ENCODE peak calls at places on chromosomes 16 and 17, in seven cellular contexts. L, W, T, I, R, M and Z are unnamed samples.

GRCh38 chr16:89536371-89536770 is 24.1 kb upstream of the RPL13 start:
- DNase-seq in L (peak), W (no peak), T (no peak), I (no peak), R (no peak), M (no peak), Z (no peak)

GRCh38 chr17:9979463-9979995 is 74.5 kb upstream of the RCVRN start:
- DNase-seq in L (no peak), W (no peak), T (no peak), I (no peak), R (no peak), M (no peak), Z (no peak)

GRCh38 chr17:43438626-43439529 is 40.1 kb downstream of the ARL4D start:
- DNase-seq in L (no peak), W (no peak), T (no peak), I (no peak), R (no peak), M (no peak), Z (no peak)

GRCh38 chr16:50137268-50137667 is 15.8 kb upstream of the TENT4B start:
- DNase-seq in L (no peak), W (no peak), T (no peak), I (no peak), R (no peak), M (no peak), Z (no peak)

GRCh38 chr17:39822051-39822450 is 42.1 kb downstream of the IKZF3 start:
- DNase-seq in L (no peak), W (no peak), T (no peak), I (no peak), R (no peak), M (no peak), Z (no peak)

GRCh38 chr16:75306102-75306762 is 54.8 kb upstream of the BCAR1 start:
- DNase-seq in L (peak), W (no peak), T (peak), I (no peak), R (peak), M (peak), Z (no peak)

GRCh38 chr16:58128181-58128631 is 975 bp downstream of the CFAP20 start:
- DNase-seq in L (no peak), W (no peak), T (no peak), I (no peak), R (peak), M (no peak), Z (no peak)

GRCh38 chr16:1987198-1987597 is 2.6 kb upstream of the SYNGR3 start:
- DNase-seq in L (no peak), W (no peak), T (no peak), I (no peak), R (no peak), M (no peak), Z (no peak)

GRCh38 chr16:17261197-17261858 is 209.4 kb downstream of the XYLT1 start:
- DNase-seq in L (peak), W (no peak), T (no peak), I (peak), R (no peak), M (no peak), Z (no peak)

GRCh38 chr17:17732892-17733670 is 51.8 kb downstream of the RAI1 start:
- DNase-seq in L (no peak), W (no peak), T (peak), I (no peak), R (no peak), M (no peak), Z (no peak)

GRCh38 chr17:57032343-57032742 is 52.7 kb upstream of the AKAP1 start:
- DNase-seq in L (peak), W (no peak), T (peak), I (no peak), R (no peak), M (no peak), Z (no peak)

GRCh38 chr17:67605259-67605912 is 112.3 kb upstream of the NOL11 start:
- DNase-seq in L (no peak), W (no peak), T (peak), I (no peak), R (no peak), M (no peak), Z (no peak)

GRCh38 chr17:9285602-9286001 is 264.3 kb downstream of the NTN1 start:
- DNase-seq in L (no peak), W (no peak), T (no peak), I (no peak), R (no peak), M (no peak), Z (no peak)

GRCh38 chr16:84086357-84086756 is 30.4 kb downstream of the MBTPS1 start:
- DNase-seq in L (no peak), W (no peak), T (no peak), I (no peak), R (no peak), M (no peak), Z (no peak)

GRCh38 chr17:29070795-29071194 is 27.9 kb downstream of the PIPOX start:
- DNase-seq in L (no peak), W (no peak), T (no peak), I (no peak), R (no peak), M (no peak), Z (no peak)

GRCh38 chr17:2083613-2084128 is 28.8 kb downstream of the HIC1 start:
- DNase-seq in L (peak), W (no peak), T (no peak), I (no peak), R (peak), M (no peak), Z (no peak)

GRCh38 chr17:32746280-32746679 is 130.6 kb downstream of the MYO1D start:
- DNase-seq in L (no peak), W (no peak), T (no peak), I (no peak), R (no peak), M (no peak), Z (no peak)

GRCh38 chr16:75298252-75298651 is 46.8 kb upstream of the BCAR1 start:
- DNase-seq in L (no peak), W (no peak), T (no peak), I (no peak), R (no peak), M (no peak), Z (no peak)

GRCh38 chr17:9475259-9475658 is 100.4 kb downstream of the STX8 start:
- DNase-seq in L (no peak), W (no peak), T (no peak), I (no peak), R (no peak), M (no peak), Z (no peak)

GRCh38 chr16:88691924-88692560 is 5.7 kb upstream of the SNAI3 start:
- DNase-seq in L (peak), W (peak), T (no peak), I (no peak), R (no peak), M (no peak), Z (no peak)

GRCh38 chr17:64778367-64779290 is 116.5 kb upstream of the SMURF2 start:
- DNase-seq in L (peak), W (peak), T (peak), I (no peak), R (no peak), M (no peak), Z (no peak)

GRCh38 chr17:32609085-32609484 is 122.3 kb downstream of the CDK5R1 start:
- DNase-seq in L (peak), W (peak), T (peak), I (peak), R (peak), M (peak), Z (no peak)

GRCh38 chr17:81097943-81098308 is 63.0 kb downstream of the BAIAP2 start:
- DNase-seq in L (peak), W (no peak), T (no peak), I (no peak), R (peak), M (peak), Z (no peak)

GRCh38 chr17:72031219-72031906 is 89.5 kb upstream of the SOX9 start:
- DNase-seq in L (no peak), W (no peak), T (no peak), I (no peak), R (no peak), M (no peak), Z (no peak)

GRCh38 chr17:9244066-9245052 is 223.0 kb downstream of the NTN1 start:
- DNase-seq in L (peak), W (no peak), T (peak), I (no peak), R (no peak), M (no peak), Z (no peak)

GRCh38 chr16:72664122-72664479 is 383.8 kb downstream of the ZFHX3 start:
- DNase-seq in L (no peak), W (no peak), T (no peak), I (no peak), R (no peak), M (no peak), Z (no peak)

GRCh38 chr16:72658888-72659717 is 388.8 kb downstream of the ZFHX3 start:
- DNase-seq in L (no peak), W (no peak), T (no peak), I (no peak), R (no peak), M (no peak), Z (no peak)

GRCh38 chr16:72666267-72666666 is 381.7 kb downstream of the ZFHX3 start:
- DNase-seq in L (no peak), W (no peak), T (no peak), I (no peak), R (no peak), M (no peak), Z (no peak)

DNA sequence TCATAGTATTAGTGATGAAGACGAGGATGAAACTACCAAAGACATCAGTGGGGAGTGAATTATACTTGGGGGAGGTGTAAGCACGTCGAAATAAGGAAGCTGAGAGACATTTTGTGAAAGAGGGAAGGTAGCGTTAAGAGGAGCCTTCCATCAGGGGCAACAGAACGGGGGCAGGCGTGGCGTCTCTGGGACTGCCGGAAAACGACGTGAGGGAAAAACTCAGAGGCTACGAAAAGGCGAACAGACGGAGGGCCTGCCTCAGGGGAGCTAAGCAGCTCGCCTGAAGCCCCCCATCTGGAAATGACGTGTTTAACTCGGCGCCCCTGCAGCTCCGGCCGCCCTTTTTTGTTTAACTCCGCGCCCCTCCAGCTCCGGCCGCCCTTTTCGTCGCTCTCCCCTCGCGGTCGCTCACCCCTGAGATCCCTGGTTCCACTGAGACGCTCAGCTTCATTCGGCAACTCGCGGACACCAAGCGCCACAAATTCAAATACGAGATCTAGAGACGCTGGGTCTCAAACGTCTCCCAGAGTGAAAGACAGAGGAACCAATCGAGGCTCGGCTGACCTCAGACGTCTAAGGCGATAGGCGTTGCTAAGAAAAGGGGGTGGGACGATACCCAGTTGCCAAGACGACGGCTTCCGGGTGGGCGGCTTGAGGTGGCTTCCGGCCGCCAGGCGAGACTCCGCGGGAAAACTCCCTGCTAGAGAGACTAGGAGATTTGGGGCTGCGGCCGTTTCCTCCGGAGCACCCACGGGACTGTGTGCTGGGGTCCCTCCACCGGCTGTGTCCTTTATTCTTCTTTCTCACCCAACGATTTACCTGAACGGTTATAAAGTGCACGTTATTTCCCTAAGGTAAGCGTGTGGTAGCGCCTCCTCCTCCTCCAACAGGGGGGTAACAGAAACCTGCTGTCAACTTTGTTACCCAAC is 383.2 kb downstream of the ZFHX3 start:
- DNase-seq in L (peak), W (peak), T (peak), I (peak), R (peak), M (peak), Z (no peak)
- TF ChIP-seq POLR2A in L (peak), W (no peak), T (no peak), I (peak), R (peak), M (peak), Z (no peak)

GRCh38 chr16:28213396-28213795 is 1.6 kb upstream of the XPO6 start:
- DNase-seq in L (no peak), W (no peak), T (no peak), I (no peak), R (no peak), M (no peak), Z (no peak)

GRCh38 chr16:28210264-28210663 is 1.5 kb downstream of the XPO6 start:
- DNase-seq in L (no peak), W (no peak), T (no peak), I (no peak), R (no peak), M (no peak), Z (no peak)

GRCh38 chr16:28212532-28212873 is 738 bp upstream of the XPO6 start:
- DNase-seq in L (no peak), W (no peak), T (no peak), I (no peak), R (no peak), M (peak), Z (no peak)

GRCh38 chr16:28210979-28211505 is 723 bp downstream of the XPO6 start:
- DNase-seq in L (peak), W (peak), T (peak), I (peak), R (peak), M (no peak), Z (no peak)

GRCh38 chr16:28211758-28212531 is at the start of gene XPO6:
- DNase-seq in L (peak), W (peak), T (peak), I (peak), R (peak), M (peak), Z (peak)
- TF ChIP-seq POLR2AphosphoS5 in L (no peak), W (peak), T (peak), I (no peak), R (peak), M (peak), Z (peak)

GRCh38 chr17:75826561-75827290 is 17.5 kb downstream of the UNC13D start:
- DNase-seq in L (no peak), W (peak), T (no peak), I (no peak), R (peak), M (no peak), Z (no peak)
- TF ChIP-seq POLR2A in L (no peak), W (no peak), T (no peak), I (no peak), R (no peak), M (no peak), Z (no peak)

DNA sequence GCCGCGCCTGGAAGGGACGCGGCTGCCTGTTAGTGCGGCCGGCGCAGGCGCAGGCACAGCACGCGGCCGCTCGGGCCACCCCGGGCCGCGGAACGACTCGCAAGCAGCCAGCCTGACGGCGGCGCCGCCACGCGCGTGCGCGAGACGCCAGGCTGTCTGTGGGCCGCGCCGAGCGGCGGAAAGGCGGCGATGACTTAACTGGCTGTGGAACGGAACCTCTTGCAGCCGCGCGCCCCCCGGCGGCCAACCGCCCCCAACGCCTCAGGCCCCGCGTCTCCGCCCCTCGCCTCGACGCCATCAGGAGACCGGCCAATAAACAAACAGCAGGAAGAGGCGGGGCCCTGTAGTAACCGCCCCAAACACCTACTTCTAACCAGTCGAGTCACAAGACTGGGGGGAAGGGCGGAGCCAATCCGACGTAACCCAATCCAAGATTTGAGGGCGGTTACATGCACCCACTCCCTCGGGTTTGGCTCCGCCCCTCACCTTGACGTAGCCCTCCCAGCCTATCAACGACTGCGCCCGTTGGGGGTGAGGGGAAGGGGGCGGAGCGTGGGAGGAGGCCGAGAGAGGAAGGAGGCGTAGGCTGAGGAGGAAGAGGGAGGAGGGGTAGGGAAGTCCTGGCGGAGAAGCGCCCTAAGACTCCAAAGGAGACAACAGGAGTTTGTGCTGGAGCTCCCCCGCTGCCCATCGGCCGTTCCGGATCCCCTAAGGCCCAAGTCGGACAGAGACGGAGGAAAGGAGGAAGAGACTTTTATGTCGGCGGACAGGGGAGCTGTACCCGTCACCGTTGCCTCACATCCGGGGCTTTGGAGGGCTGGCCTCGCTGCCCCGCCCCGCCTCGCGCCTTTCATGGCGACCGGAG is at the start of gene FBRS:
- DNase-seq in L (peak), W (peak), T (peak), I (peak), R (peak), M (peak), Z (peak)
- TF ChIP-seq POLR2AphosphoS5 in L (peak), W (peak), T (peak), I (peak), R (peak), M (peak), Z (peak)

DNA sequence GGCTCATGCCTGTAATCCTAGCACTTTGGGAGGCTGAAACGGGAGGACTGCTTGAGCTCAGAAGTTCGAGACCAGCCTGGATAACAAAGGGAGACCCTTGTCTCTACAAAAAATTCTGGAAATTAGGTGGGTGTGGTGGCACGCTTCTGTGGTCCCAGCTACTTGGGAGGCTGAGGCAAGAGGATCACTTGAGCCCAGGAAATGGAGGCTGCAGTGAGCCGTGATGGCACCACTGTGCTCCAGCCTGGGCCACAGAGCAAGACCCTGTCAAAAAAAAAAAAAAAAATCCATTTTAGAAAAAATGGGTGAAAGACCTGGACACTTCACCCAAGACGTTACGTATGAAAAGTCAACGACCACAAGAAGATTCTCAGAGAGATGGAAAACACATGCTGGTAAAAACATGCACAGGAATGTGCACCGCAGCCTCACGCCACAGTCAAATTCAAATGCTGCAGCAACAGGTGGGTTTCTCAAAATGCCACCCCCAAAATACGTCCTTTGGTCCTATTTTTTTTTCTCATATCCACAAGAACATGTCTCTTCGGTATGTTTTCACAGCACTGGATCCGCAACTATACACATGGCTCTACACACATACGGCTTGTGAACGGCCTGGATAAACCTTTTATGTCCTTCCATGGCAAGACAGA is 17.1 kb downstream of the CSNK1D start:
- DNase-seq in L (no peak), W (no peak), T (no peak), I (no peak), R (no peak), M (no peak), Z (no peak)
- TF ChIP-seq POLR2A in L (no peak), W (no peak), T (no peak), I (peak), R (no peak), M (no peak), Z (no peak)

DNA sequence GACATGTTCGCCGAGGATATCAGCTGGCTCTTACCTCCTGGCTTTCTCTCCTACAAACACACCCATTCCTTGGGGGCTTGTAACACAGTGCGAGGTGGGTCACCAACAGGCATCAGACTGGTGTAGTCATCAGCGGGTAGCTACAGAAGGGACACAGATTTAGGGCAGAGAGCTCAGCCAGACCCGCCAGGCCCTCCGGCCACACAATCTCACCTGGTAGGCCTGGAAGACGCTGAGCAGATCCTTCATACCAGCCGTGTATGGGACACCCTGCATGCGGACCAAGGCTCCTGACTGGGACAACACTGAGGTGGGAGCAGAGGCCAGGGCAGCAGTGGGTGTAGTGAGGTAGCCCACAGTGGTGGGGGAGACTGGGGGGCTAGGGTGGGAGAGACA is 5.8 kb downstream of the ESRP2 start:
- DNase-seq in L (no peak), W (no peak), T (no peak), I (no peak), R (no peak), M (no peak), Z (no peak)
- TF ChIP-seq POLR2AphosphoS5 in L (no peak), W (no peak), T (no peak), I (no peak), R (no peak), M (no peak), Z (no peak)

GRCh38 chr16:87198328-87198731 is 118.9 kb downstream of the C16orf95 start:
- DNase-seq in L (no peak), W (no peak), T (no peak), I (no peak), R (no peak), M (no peak), Z (no peak)

GRCh38 chr16:87194172-87194571 is 123.0 kb downstream of the C16orf95 start:
- DNase-seq in L (no peak), W (no peak), T (no peak), I (no peak), R (no peak), M (no peak), Z (no peak)

GRCh38 chr16:87196229-87196628 is 121.0 kb downstream of the C16orf95 start:
- DNase-seq in L (no peak), W (no peak), T (no peak), I (no peak), R (no peak), M (no peak), Z (no peak)

GRCh38 chr16:87192418-87193073 is 124.6 kb downstream of the C16orf95 start:
- DNase-seq in L (no peak), W (no peak), T (no peak), I (no peak), R (no peak), M (no peak), Z (no peak)

DNA sequence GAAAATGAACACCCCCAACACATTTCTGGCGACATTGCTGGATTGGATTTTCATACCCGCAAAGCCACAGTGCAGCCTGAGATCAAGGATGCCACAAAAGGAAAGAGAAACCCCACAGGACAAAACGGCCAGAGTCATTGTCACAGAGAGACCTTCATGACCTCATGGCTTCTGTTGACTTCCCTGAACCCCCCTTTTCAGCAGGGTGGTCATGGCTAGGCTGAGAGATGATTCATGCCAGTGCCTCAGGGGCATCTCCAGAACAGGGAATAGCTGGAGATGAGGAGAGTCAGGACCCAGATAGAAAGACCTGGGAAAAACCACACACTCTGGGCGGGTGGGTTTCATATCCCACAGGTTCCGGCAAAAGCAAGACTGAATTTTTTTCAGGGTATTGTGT is 122.0 kb downstream of the C16orf95 start:
- DNase-seq in L (no peak), W (no peak), T (no peak), I (no peak), R (no peak), M (no peak), Z (no peak)
- TF ChIP-seq POLR2A in L (no peak), W (no peak), T (no peak), I (no peak), R (no peak), M (no peak), Z (no peak)